ENCODE peak calls at places on chromosomes 3 and 15, in seven cellular contexts. One of them, this sample, is unnamed.

GRCh38 chr3:139534992-139535879 is 4.3 kb downstream of the RBP1 start:
- DNase-seq in GM23338: no peak
- DNase-seq in stomach: peak
- DNase-seq in HepG2: peak
- DNase-seq in transverse colon: no peak
- DNase-seq in HL-60: no peak
- DNase-seq in H1: no peak
- DNase-seq in this sample: no peak

GRCh38 chr15:87609474-87609873 is 647.1 kb downstream of the NTRK3 start:
- DNase-seq in HepG2: no peak
- DNase-seq in GM23338: no peak
- DNase-seq in HL-60: no peak
- DNase-seq in stomach: no peak
- DNase-seq in transverse colon: no peak
- DNase-seq in H1: no peak
- DNase-seq in this sample: no peak

GRCh38 chr15:61051570-61052031 is 177.5 kb downstream of the RORA start:
- DNase-seq in transverse colon: peak
- DNase-seq in H1: no peak
- DNase-seq in HepG2: peak
- DNase-seq in GM23338: peak
- DNase-seq in stomach: no peak
- DNase-seq in HL-60: no peak
- DNase-seq in this sample: no peak

GRCh38 chr3:108011616-108012015 is 79.2 kb downstream of the CD47 start:
- DNase-seq in GM23338: no peak
- DNase-seq in stomach: no peak
- DNase-seq in H1: no peak
- DNase-seq in transverse colon: no peak
- DNase-seq in HepG2: no peak
- DNase-seq in HL-60: no peak
- DNase-seq in this sample: no peak

GRCh38 chr15:40306908-40307307 is 827 bp downstream of the PLCB2 start:
- DNase-seq in HL-60: peak
- DNase-seq in H1: no peak
- DNase-seq in HepG2: no peak
- DNase-seq in stomach: no peak
- DNase-seq in GM23338: no peak
- DNase-seq in transverse colon: no peak
- DNase-seq in this sample: no peak

GRCh38 chr15:59274126-59274970 is 67.7 kb downstream of the LDHAL6B start:
- DNase-seq in H1: no peak
- DNase-seq in stomach: no peak
- DNase-seq in GM23338: no peak
- DNase-seq in transverse colon: no peak
- DNase-seq in HL-60: no peak
- DNase-seq in HepG2: no peak
- DNase-seq in this sample: no peak

GRCh38 chr3:107868449-107868848 is 222.4 kb downstream of the CD47 start:
- DNase-seq in HepG2: no peak
- DNase-seq in transverse colon: no peak
- DNase-seq in stomach: no peak
- DNase-seq in GM23338: no peak
- DNase-seq in H1: no peak
- DNase-seq in HL-60: no peak
- DNase-seq in this sample: no peak

GRCh38 chr3:139113231-139113749 is 68.6 kb upstream of the PRR23C start:
- DNase-seq in HepG2: no peak
- DNase-seq in GM23338: no peak
- DNase-seq in H1: peak
- DNase-seq in HL-60: no peak
- DNase-seq in stomach: no peak
- DNase-seq in transverse colon: no peak
- DNase-seq in this sample: peak

GRCh38 chr3:134644731-134645514 is 5.9 kb downstream of the KY start:
- DNase-seq in H1: peak
- DNase-seq in stomach: no peak
- DNase-seq in HepG2: no peak
- DNase-seq in transverse colon: peak
- DNase-seq in GM23338: peak
- DNase-seq in HL-60: no peak
- DNase-seq in this sample: peak

GRCh38 chr3:53597136-53597915 is 102.9 kb downstream of the CACNA1D start:
- DNase-seq in transverse colon: no peak
- DNase-seq in H1: no peak
- DNase-seq in GM23338: no peak
- DNase-seq in HL-60: no peak
- DNase-seq in stomach: no peak
- DNase-seq in HepG2: no peak
- DNase-seq in this sample: peak

GRCh38 chr15:88043396-88043795 is 213.1 kb downstream of the NTRK3 start:
- DNase-seq in H1: no peak
- DNase-seq in transverse colon: no peak
- DNase-seq in HL-60: no peak
- DNase-seq in stomach: no peak
- DNase-seq in GM23338: no peak
- DNase-seq in HepG2: no peak
- DNase-seq in this sample: no peak

GRCh38 chr3:43468141-43468540 is 153.7 kb downstream of the ANO10 start:
- DNase-seq in transverse colon: no peak
- DNase-seq in stomach: no peak
- DNase-seq in HepG2: no peak
- DNase-seq in GM23338: no peak
- DNase-seq in HL-60: no peak
- DNase-seq in H1: no peak
- DNase-seq in this sample: no peak

GRCh38 chr3:55143928-55144671 is 216.2 kb upstream of the LRTM1 start:
- DNase-seq in stomach: no peak
- DNase-seq in GM23338: no peak
- DNase-seq in HepG2: no peak
- DNase-seq in HL-60: no peak
- DNase-seq in transverse colon: no peak
- DNase-seq in H1: no peak
- DNase-seq in this sample: no peak

GRCh38 chr15:44753345-44753744 is 17.0 kb downstream of the TRIM69 start:
- DNase-seq in HL-60: no peak
- DNase-seq in H1: no peak
- DNase-seq in stomach: no peak
- DNase-seq in HepG2: no peak
- DNase-seq in GM23338: no peak
- DNase-seq in transverse colon: no peak
- DNase-seq in this sample: no peak

DNA sequence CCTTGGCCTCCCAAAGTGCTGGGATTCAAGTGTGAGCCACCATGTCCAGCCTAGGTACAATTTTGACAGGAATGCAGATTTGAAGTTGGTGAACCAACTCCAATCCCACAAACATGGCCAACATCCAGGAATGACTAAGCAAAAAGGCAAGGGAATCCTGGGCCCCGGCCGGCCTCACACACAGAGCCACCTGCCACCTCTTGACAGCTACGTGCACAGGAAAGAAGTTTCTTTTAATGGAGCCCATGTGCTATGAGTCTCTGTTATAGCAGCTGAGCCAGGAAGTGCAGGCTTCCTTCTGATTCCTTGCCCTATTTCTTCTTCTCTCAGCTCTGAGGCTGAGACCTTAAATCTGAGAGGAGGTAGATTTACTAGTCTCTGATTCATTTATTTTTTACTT is 8.8 kb downstream of the TMEM40 start:
- DNase-seq in HL-60: no peak
- DNase-seq in transverse colon: peak
- DNase-seq in stomach: peak
- DNase-seq in H1: no peak
- DNase-seq in HepG2: peak
- DNase-seq in GM23338: no peak
- DNase-seq in this sample: no peak
- TF ChIP-seq POLR2AphosphoS5 in HL-60: no peak
- TF ChIP-seq POLR2AphosphoS5 in transverse colon: no peak
- TF ChIP-seq POLR2AphosphoS5 in stomach: no peak
- TF ChIP-seq POLR2AphosphoS5 in H1: no peak
- TF ChIP-seq POLR2AphosphoS5 in HepG2: no peak
- TF ChIP-seq POLR2AphosphoS5 in GM23338: no peak
- TF ChIP-seq POLR2AphosphoS5 in this sample: no peak

GRCh38 chr15:41510728-41511127 is 2.9 kb downstream of the LTK start:
- DNase-seq in transverse colon: no peak
- DNase-seq in GM23338: no peak
- DNase-seq in HepG2: no peak
- DNase-seq in stomach: no peak
- DNase-seq in H1: no peak
- DNase-seq in HL-60: no peak
- DNase-seq in this sample: no peak

GRCh38 chr15:41511331-41512077 is 2.1 kb downstream of the LTK start:
- DNase-seq in transverse colon: peak
- DNase-seq in GM23338: peak
- DNase-seq in HepG2: no peak
- DNase-seq in H1: peak
- DNase-seq in HL-60: no peak
- DNase-seq in stomach: peak
- DNase-seq in this sample: no peak

GRCh38 chr15:41512078-41512394 is 1.6 kb downstream of the LTK start:
- DNase-seq in HL-60: no peak
- DNase-seq in transverse colon: peak
- DNase-seq in stomach: no peak
- DNase-seq in H1: peak
- DNase-seq in GM23338: peak
- DNase-seq in HepG2: no peak
- DNase-seq in this sample: no peak

GRCh38 chr15:41512512-41513281 is 930 bp downstream of the LTK start:
- DNase-seq in HepG2: no peak
- DNase-seq in HL-60: peak
- DNase-seq in GM23338: peak
- DNase-seq in H1: peak
- DNase-seq in transverse colon: peak
- DNase-seq in stomach: peak
- DNase-seq in this sample: no peak

GRCh38 chr15:41513282-41514227 is at the start of gene LTK:
- DNase-seq in transverse colon: peak
- DNase-seq in HepG2: no peak
- DNase-seq in H1: peak
- DNase-seq in GM23338: peak
- DNase-seq in stomach: no peak
- DNase-seq in HL-60: no peak
- DNase-seq in this sample: no peak
- TF ChIP-seq POLR2AphosphoS5 in transverse colon: no peak
- TF ChIP-seq POLR2AphosphoS5 in HepG2: no peak
- TF ChIP-seq POLR2AphosphoS5 in H1: no peak
- TF ChIP-seq POLR2AphosphoS5 in GM23338: no peak
- TF ChIP-seq POLR2AphosphoS5 in stomach: no peak
- TF ChIP-seq POLR2AphosphoS5 in HL-60: no peak
- TF ChIP-seq POLR2AphosphoS5 in this sample: no peak

DNA sequence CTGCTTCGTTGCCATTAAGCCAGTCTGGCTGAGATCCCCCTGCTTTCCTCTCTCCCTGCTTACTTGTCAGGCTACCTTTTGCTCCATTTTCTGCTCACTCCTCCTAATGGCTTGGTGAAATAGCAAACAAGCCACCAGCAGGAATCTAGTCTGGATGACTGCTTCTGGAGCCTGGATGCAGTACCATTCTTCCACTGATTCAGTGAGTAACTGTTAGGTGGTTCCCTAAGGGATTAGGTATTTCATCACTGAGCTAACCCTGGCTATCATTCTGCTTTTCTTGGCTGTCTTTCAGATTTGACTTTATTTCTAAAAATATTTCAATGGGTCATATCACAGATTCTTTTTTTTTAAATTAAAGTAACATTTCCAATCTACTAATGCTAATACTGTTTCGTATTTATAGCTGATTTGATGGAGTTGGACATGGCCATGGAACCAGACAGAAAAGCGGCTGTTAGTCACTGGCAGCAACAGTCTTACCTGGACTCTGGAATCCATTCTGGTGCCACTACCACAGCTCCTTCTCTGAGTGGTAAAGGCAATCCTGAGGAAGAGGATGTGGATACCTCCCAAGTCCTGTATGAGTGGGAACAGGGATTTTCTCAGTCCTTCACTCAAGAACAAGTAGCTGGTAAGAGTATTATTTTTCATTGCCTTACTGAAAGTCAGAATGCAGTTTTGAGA is 25.0 kb downstream of the CTNNB1 start:
- DNase-seq in HL-60: no peak
- DNase-seq in stomach: no peak
- DNase-seq in GM23338: no peak
- DNase-seq in transverse colon: no peak
- DNase-seq in HepG2: no peak
- DNase-seq in H1: no peak
- DNase-seq in this sample: no peak
- TF ChIP-seq POLR2AphosphoS5 in HL-60: no peak
- TF ChIP-seq POLR2AphosphoS5 in stomach: no peak
- TF ChIP-seq POLR2AphosphoS5 in GM23338: no peak
- TF ChIP-seq POLR2AphosphoS5 in transverse colon: no peak
- TF ChIP-seq POLR2AphosphoS5 in HepG2: no peak
- TF ChIP-seq POLR2AphosphoS5 in H1: no peak
- TF ChIP-seq POLR2AphosphoS5 in this sample: no peak

GRCh38 chr3:194488007-194488742 is 1.4 kb upstream of the ATP13A3 start:
- DNase-seq in GM23338: no peak
- DNase-seq in HepG2: no peak
- DNase-seq in transverse colon: no peak
- DNase-seq in HL-60: peak
- DNase-seq in H1: no peak
- DNase-seq in stomach: no peak
- DNase-seq in this sample: no peak

GRCh38 chr3:194486540-194487288 is at the start of gene ATP13A3:
- DNase-seq in stomach: peak
- DNase-seq in GM23338: peak
- DNase-seq in HL-60: peak
- DNase-seq in HepG2: peak
- DNase-seq in transverse colon: peak
- DNase-seq in H1: peak
- DNase-seq in this sample: peak

GRCh38 chr3:194491996-194492395 is 5.2 kb upstream of the ATP13A3 start:
- DNase-seq in H1: no peak
- DNase-seq in HepG2: no peak
- DNase-seq in stomach: no peak
- DNase-seq in GM23338: no peak
- DNase-seq in HL-60: peak
- DNase-seq in transverse colon: no peak
- DNase-seq in this sample: no peak

GRCh38 chr3:194487289-194488006 is 646 bp upstream of the ATP13A3 start:
- DNase-seq in H1: no peak
- DNase-seq in GM23338: peak
- DNase-seq in HL-60: peak
- DNase-seq in HepG2: no peak
- DNase-seq in transverse colon: peak
- DNase-seq in stomach: peak
- DNase-seq in this sample: no peak

GRCh38 chr3:194489736-194490612 is 3.2 kb upstream of the ATP13A3 start:
- DNase-seq in HL-60: peak
- DNase-seq in stomach: no peak
- DNase-seq in GM23338: no peak
- DNase-seq in H1: no peak
- DNase-seq in transverse colon: no peak
- DNase-seq in HepG2: no peak
- DNase-seq in this sample: no peak
- TF ChIP-seq POLR2AphosphoS5 in HL-60: no peak
- TF ChIP-seq POLR2AphosphoS5 in stomach: no peak
- TF ChIP-seq POLR2AphosphoS5 in GM23338: no peak
- TF ChIP-seq POLR2AphosphoS5 in H1: no peak
- TF ChIP-seq POLR2AphosphoS5 in transverse colon: no peak
- TF ChIP-seq POLR2AphosphoS5 in HepG2: no peak
- TF ChIP-seq POLR2AphosphoS5 in this sample: no peak